ENCODE peak calls at places on chromosomes 16 and 17, in four cellular contexts. One of them, this sample, is unnamed.

GRCh38 chr17:43556292-43556691 is 10.2 kb upstream of the ETV4 start:
- DNase-seq in K562: peak
- DNase-seq in GM12878: no peak
- DNase-seq in IMR-90: peak
- DNase-seq in this sample: no peak

GRCh38 chr17:20143740-20144139 is 134.6 kb downstream of the SPECC1 start:
- DNase-seq in GM12878: no peak
- DNase-seq in IMR-90: no peak
- DNase-seq in K562: no peak
- DNase-seq in this sample: no peak

GRCh38 chr17:78130439-78131101 is at the start of gene TMC8:
- DNase-seq in K562: peak
- DNase-seq in IMR-90: no peak
- DNase-seq in GM12878: no peak
- DNase-seq in this sample: peak

GRCh38 chr16:11430601-11431317 is 85.5 kb downstream of the RMI2 start:
- DNase-seq in K562: no peak
- DNase-seq in IMR-90: no peak
- DNase-seq in GM12878: no peak
- DNase-seq in this sample: no peak

GRCh38 chr17:65438708-65439294 is 122.6 kb downstream of the AXIN2 start:
- DNase-seq in K562: no peak
- DNase-seq in IMR-90: peak
- DNase-seq in GM12878: no peak
- DNase-seq in this sample: peak

GRCh38 chr17:8820311-8821010 is 21.3 kb upstream of the MFSD6L start:
- DNase-seq in K562: no peak
- DNase-seq in GM12878: no peak
- DNase-seq in IMR-90: no peak
- DNase-seq in this sample: no peak

GRCh38 chr16:56558024-56558747 is 6.7 kb upstream of the MT4 start:
- DNase-seq in IMR-90: peak
- DNase-seq in GM12878: no peak
- DNase-seq in K562: no peak
- DNase-seq in this sample: no peak

GRCh38 chr17:21042434-21043295 is at the start of gene USP22:
- DNase-seq in K562: peak
- DNase-seq in IMR-90: no peak
- DNase-seq in GM12878: no peak
- DNase-seq in this sample: no peak

GRCh38 chr16:68416057-68417046 is 32.0 kb downstream of the SMPD3 start:
- DNase-seq in GM12878: no peak
- DNase-seq in K562: no peak
- DNase-seq in IMR-90: no peak
- DNase-seq in this sample: no peak

GRCh38 chr17:64155751-64156544 is 26.0 kb upstream of the ERN1 start:
- DNase-seq in GM12878: no peak
- DNase-seq in IMR-90: peak
- DNase-seq in K562: no peak
- DNase-seq in this sample: peak

GRCh38 chr16:66894948-66895696 is 14.8 kb downstream of the PDP2 start:
- DNase-seq in IMR-90: peak
- DNase-seq in GM12878: no peak
- DNase-seq in K562: peak
- DNase-seq in this sample: peak

GRCh38 chr17:49996495-49997255 is 1.7 kb upstream of the DLX3 start:
- DNase-seq in K562: peak
- DNase-seq in GM12878: no peak
- DNase-seq in IMR-90: peak
- DNase-seq in this sample: no peak

GRCh38 chr16:3434373-3434772 is 8.9 kb downstream of the ZNF597 start:
- DNase-seq in K562: no peak
- DNase-seq in GM12878: no peak
- DNase-seq in IMR-90: no peak
- DNase-seq in this sample: no peak

GRCh38 chr17:70355185-70355584 is 185.9 kb downstream of the KCNJ2 start:
- DNase-seq in IMR-90: peak
- DNase-seq in GM12878: no peak
- DNase-seq in K562: no peak
- DNase-seq in this sample: no peak

GRCh38 chr16:82195917-82196494 is 26.0 kb upstream of the MPHOSPH6 start:
- DNase-seq in K562: no peak
- DNase-seq in IMR-90: no peak
- DNase-seq in GM12878: no peak
- DNase-seq in this sample: no peak

GRCh38 chr16:78729687-78730086 is 630.2 kb downstream of the WWOX start:
- DNase-seq in GM12878: peak
- DNase-seq in IMR-90: no peak
- DNase-seq in K562: no peak
- DNase-seq in this sample: peak

GRCh38 chr17:38476549-38476948 is 48.3 kb downstream of the ARHGAP23 start:
- DNase-seq in GM12878: no peak
- DNase-seq in K562: no peak
- DNase-seq in IMR-90: no peak
- DNase-seq in this sample: no peak

GRCh38 chr16:1746693-1747195 is 24.6 kb downstream of the NME3 start:
- DNase-seq in GM12878: no peak
- DNase-seq in IMR-90: no peak
- DNase-seq in K562: no peak
- DNase-seq in this sample: no peak

GRCh38 chr17:60901806-60902205 is 224.2 kb downstream of the BCAS3 start:
- DNase-seq in IMR-90: peak
- DNase-seq in GM12878: no peak
- DNase-seq in K562: no peak
- DNase-seq in this sample: no peak

GRCh38 chr17:37828313-37829124 is 83.7 kb upstream of the HNF1B start:
- DNase-seq in IMR-90: peak
- DNase-seq in GM12878: no peak
- DNase-seq in K562: peak
- DNase-seq in this sample: no peak

GRCh38 chr17:61309857-61310256 is 89.8 kb upstream of the TBX2 start:
- DNase-seq in GM12878: no peak
- DNase-seq in K562: no peak
- DNase-seq in IMR-90: peak
- DNase-seq in this sample: no peak

GRCh38 chr16:2784536-2785100 is 2.7 kb downstream of the PRSS33 start:
- DNase-seq in GM12878: no peak
- DNase-seq in K562: no peak
- DNase-seq in IMR-90: no peak
- DNase-seq in this sample: no peak

GRCh38 chr16:53457670-53458069 is 23.4 kb downstream of the RBL2 start:
- DNase-seq in GM12878: peak
- DNase-seq in IMR-90: no peak
- DNase-seq in K562: no peak
- DNase-seq in this sample: no peak

GRCh38 chr17:77323413-77324171 is 182.8 kb downstream of the SEC14L1 start:
- DNase-seq in IMR-90: peak
- DNase-seq in GM12878: no peak
- DNase-seq in K562: peak
- DNase-seq in this sample: no peak

GRCh38 chr17:81999975-82000802 is 22.5 kb downstream of the CENPX start:
- DNase-seq in K562: no peak
- DNase-seq in IMR-90: no peak
- DNase-seq in GM12878: no peak
- DNase-seq in this sample: peak

GRCh38 chr17:9028632-9029570 is 7.6 kb downstream of the NTN1 start:
- DNase-seq in K562: no peak
- DNase-seq in GM12878: no peak
- DNase-seq in IMR-90: no peak
- DNase-seq in this sample: no peak

GRCh38 chr17:40181205-40181604 is 3.9 kb downstream of the RAPGEFL1 start:
- DNase-seq in GM12878: no peak
- DNase-seq in IMR-90: no peak
- DNase-seq in K562: no peak
- DNase-seq in this sample: no peak

GRCh38 chr17:59627770-59628171 is 8.1 kb downstream of the CLTC start:
- DNase-seq in GM12878: no peak
- DNase-seq in K562: no peak
- DNase-seq in IMR-90: no peak
- DNase-seq in this sample: no peak

GRCh38 chr16:51151951-51152663 is 1.0 kb upstream of the SALL1 start:
- DNase-seq in K562: no peak
- DNase-seq in GM12878: no peak
- DNase-seq in IMR-90: peak
- DNase-seq in this sample: peak

GRCh38 chr17:68461589-68461988 is 4.3 kb upstream of the WIPI1 start:
- DNase-seq in IMR-90: no peak
- DNase-seq in K562: no peak
- DNase-seq in GM12878: no peak
- DNase-seq in this sample: no peak

GRCh38 chr17:36657390-36657762 is 56.0 kb downstream of the MRM1 start:
- DNase-seq in IMR-90: no peak
- DNase-seq in GM12878: no peak
- DNase-seq in K562: no peak
- DNase-seq in this sample: no peak

DNA sequence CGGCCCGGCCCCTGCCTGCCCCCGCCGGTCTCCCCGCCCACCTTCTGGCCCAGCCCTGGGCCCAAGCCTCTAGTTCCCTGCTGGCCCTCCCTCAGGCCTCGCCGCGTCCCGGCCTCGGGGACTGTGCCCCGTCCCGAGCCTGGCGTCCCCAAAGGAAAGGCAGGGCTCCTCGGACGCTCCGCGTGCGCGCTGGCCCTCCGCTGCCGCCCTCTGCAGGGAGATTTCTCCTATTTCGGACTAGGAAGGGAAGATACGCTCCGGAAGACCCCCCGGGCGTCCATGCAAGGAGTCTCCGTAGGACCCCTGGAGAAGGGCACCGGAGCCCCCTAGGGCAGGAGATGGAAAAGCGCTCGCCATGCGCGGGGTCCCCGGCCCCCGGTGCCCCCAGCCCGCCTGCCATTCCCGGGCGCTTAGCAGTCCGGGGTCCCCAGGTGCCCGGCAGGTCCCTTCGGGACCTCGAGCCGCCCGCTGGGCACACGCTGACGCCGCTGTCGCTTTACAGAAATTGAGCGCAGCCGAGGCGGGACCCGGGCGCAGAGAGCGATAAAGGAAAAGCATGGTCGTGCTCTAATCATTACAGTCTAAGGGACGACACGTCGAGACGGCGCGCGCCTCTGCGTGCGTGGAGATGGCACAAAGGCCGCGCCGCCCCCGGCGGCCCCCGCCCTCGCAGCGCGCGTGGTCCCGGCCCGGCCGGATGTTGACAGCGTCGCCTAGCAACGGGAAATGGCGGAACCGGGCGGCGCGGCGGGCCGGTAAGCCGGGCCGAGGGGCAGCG is at the start of gene CCDC40:
- DNase-seq in K562: peak
- DNase-seq in IMR-90: peak
- DNase-seq in GM12878: no peak
- DNase-seq in this sample: peak
- H2AFZ ChIP-seq in K562: peak
- H2AFZ ChIP-seq in IMR-90: peak
- H2AFZ ChIP-seq in GM12878: peak
- H2AFZ ChIP-seq in this sample: no peak

GRCh38 chr17:17749921-17750320 is 68.7 kb downstream of the RAI1 start:
- DNase-seq in IMR-90: peak
- DNase-seq in K562: peak
- DNase-seq in GM12878: peak
- DNase-seq in this sample: peak

GRCh38 chr17:17749025-17749772 is 67.9 kb downstream of the RAI1 start:
- DNase-seq in K562: no peak
- DNase-seq in GM12878: no peak
- DNase-seq in IMR-90: no peak
- DNase-seq in this sample: no peak

GRCh38 chr17:17751489-17751995 is 70.3 kb downstream of the RAI1 start:
- DNase-seq in K562: peak
- DNase-seq in IMR-90: no peak
- DNase-seq in GM12878: no peak
- DNase-seq in this sample: no peak

GRCh38 chr17:17751996-17752821 is 71.0 kb downstream of the RAI1 start:
- DNase-seq in IMR-90: peak
- DNase-seq in K562: peak
- DNase-seq in GM12878: peak
- DNase-seq in this sample: peak

GRCh38 chr17:17750881-17751280 is 69.6 kb downstream of the RAI1 start:
- DNase-seq in K562: no peak
- DNase-seq in GM12878: peak
- DNase-seq in IMR-90: no peak
- DNase-seq in this sample: no peak
- TF ChIP-seq BHLHE40 in K562: no peak
- TF ChIP-seq BHLHE40 in GM12878: no peak
- TF ChIP-seq BHLHE40 in IMR-90: no peak
- TF ChIP-seq BHLHE40 in this sample: no peak

GRCh38 chr16:27268376-27269299 is at the start of gene NSMCE1:
- DNase-seq in GM12878: peak
- DNase-seq in K562: peak
- DNase-seq in IMR-90: peak
- DNase-seq in this sample: peak

GRCh38 chr16:27272076-27272475 is 3.5 kb upstream of the NSMCE1 start:
- DNase-seq in GM12878: no peak
- DNase-seq in K562: no peak
- DNase-seq in IMR-90: no peak
- DNase-seq in this sample: no peak

GRCh38 chr16:27269300-27270150 is 953 bp upstream of the NSMCE1 start:
- DNase-seq in K562: no peak
- DNase-seq in GM12878: no peak
- DNase-seq in IMR-90: no peak
- DNase-seq in this sample: peak

GRCh38 chr16:27273330-27273669 is 4.7 kb upstream of the NSMCE1 start:
- DNase-seq in GM12878: no peak
- DNase-seq in IMR-90: no peak
- DNase-seq in K562: no peak
- DNase-seq in this sample: no peak

DNA sequence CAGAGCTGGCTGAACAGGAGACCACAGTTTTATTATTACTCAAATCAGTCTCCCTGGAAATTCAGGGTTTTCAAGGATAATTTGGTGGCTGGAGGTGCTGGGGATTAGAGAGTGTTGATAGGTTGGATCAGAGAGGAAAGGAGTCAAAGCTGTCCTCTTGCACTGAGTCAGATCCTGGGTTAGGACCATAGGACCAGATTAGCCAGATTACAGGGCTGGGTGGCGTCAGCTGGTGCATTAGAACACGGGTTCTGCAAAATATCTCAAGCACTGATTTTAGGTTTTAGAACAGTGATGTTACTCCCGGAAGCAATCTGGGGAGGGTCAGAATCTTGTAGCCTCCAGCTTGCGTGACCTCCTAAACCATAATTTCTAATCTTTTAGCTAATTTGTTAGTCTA is 1.8 kb upstream of the NSMCE1 start:
- DNase-seq in IMR-90: no peak
- DNase-seq in K562: no peak
- DNase-seq in GM12878: no peak
- DNase-seq in this sample: no peak
- H2AFZ ChIP-seq in IMR-90: no peak
- H2AFZ ChIP-seq in K562: no peak
- H2AFZ ChIP-seq in GM12878: no peak
- H2AFZ ChIP-seq in this sample: no peak

DNA sequence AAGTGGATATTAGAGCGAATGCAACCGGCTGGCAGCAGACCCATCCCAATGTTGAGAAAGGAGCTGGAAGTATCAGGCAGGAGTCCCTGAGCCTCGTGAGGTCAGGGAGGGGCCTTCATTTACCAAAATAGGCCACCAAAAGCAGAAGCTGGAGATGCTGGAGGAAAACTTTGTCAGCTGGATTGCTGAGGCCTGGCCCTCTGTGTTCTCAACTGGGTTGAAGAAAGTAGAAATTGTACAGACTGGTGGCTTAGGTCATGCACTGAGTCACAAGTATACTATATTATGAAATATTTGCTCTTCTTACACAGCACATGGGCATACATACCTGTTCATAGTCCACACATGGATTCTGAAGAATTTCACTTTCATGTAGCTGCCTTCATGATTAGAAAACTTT is 23.2 kb upstream of the TEKT3 start:
- DNase-seq in K562: no peak
- DNase-seq in IMR-90: no peak
- DNase-seq in GM12878: no peak
- DNase-seq in this sample: peak
- TF ChIP-seq BHLHE40 in K562: no peak
- TF ChIP-seq BHLHE40 in IMR-90: no peak
- TF ChIP-seq BHLHE40 in GM12878: no peak
- TF ChIP-seq BHLHE40 in this sample: peak